ENCODE peak calls at places on chromosome 1, in six cellular contexts. E is PC-3, L is uterus, M is transverse colon, B is SJSA1, T is ascending aorta. Q is an unnamed sample. For H3K27me3, the result is how much of the 10 kb centered on the place peaks cover.

GRCh38 chr1:59107516-59107915 is 189.4 kb upstream of the FGGY start:
- DNase-seq in L (peak), E (no peak), T (peak), B (no peak), M (no peak), Q (peak)

GRCh38 chr1:180931529-180931928 is 18.8 kb downstream of the KIAA1614 start:
- DNase-seq in T (no peak), B (no peak), L (no peak), E (no peak), M (no peak), Q (no peak)

GRCh38 chr1:70874063-70874462 is 173.6 kb downstream of the PTGER3 start:
- DNase-seq in E (peak), L (no peak), M (no peak), B (no peak), T (no peak), Q (peak)

GRCh38 chr1:78303620-78304019 is 187.2 kb upstream of the PTGFR start:
- DNase-seq in T (no peak), M (peak), L (peak), E (peak), B (no peak), Q (peak)

GRCh38 chr1:2975466-2976179 is 45.6 kb upstream of the ACTRT2 start:
- DNase-seq in M (no peak), L (no peak), B (peak), E (no peak), T (no peak), Q (no peak)

GRCh38 chr1:171160611-171161354 is 24.3 kb upstream of the FMO2 start:
- DNase-seq in M (no peak), B (no peak), T (no peak), L (no peak), E (no peak), Q (no peak)

GRCh38 chr1:184823080-184823479 is 68.4 kb upstream of the EDEM3 start:
- DNase-seq in E (no peak), L (no peak), M (no peak), T (no peak), B (no peak), Q (no peak)

GRCh38 chr1:38997901-38998190 is 6.8 kb downstream of the AKIRIN1 start:
- DNase-seq in T (no peak), L (no peak), M (no peak), B (no peak), E (no peak), Q (no peak)

GRCh38 chr1:241423541-241424479 is 66.8 kb upstream of the RGS7 start:
- DNase-seq in L (no peak), M (no peak), B (no peak), E (peak), T (no peak), Q (no peak)

GRCh38 chr1:20184997-20185833 is 681 bp upstream of the UBXN10 start:
- DNase-seq in B (no peak), E (no peak), L (no peak), M (no peak), T (no peak), Q (no peak)

GRCh38 chr1:151436985-151437384 is 22.3 kb downstream of the POGZ start:
- DNase-seq in M (no peak), L (no peak), T (no peak), E (no peak), B (no peak), Q (no peak)

GRCh38 chr1:156664949-156665411 is 12.2 kb downstream of the NES start:
- DNase-seq in T (no peak), M (peak), E (no peak), L (peak), B (peak), Q (peak)

GRCh38 chr1:185929759-185930158 is 195.6 kb downstream of the HMCN1 start:
- DNase-seq in L (no peak), E (no peak), T (no peak), B (no peak), M (no peak), Q (no peak)

GRCh38 chr1:918843-919242 is 4.9 kb upstream of the SAMD11 start:
- DNase-seq in E (no peak), B (no peak), L (no peak), M (no peak), T (no peak), Q (no peak)
- H3K27me3 ChIP-seq in E (half or more), B (under half), L (under half), M (half or more), T (under half), Q (half or more)

DNA sequence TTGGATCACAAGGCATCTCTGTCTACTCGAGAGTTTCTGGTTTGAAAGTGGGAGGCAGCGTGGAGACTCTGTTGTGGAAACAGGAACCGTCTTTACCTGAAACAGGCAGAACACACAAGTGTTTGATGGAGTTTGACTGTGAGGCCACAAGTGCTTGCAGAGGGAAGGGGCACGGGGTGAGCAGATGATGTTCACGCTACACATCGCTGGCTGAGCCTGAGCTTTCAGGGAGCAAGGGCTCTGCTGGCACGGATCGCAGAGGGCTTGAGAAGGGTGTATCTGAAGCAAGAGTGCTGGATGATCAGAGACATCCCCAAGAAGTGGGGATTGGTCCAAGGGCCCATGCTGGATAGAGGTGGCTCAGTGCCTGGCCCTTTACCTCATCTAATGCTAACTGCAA is 59.3 kb downstream of the IGSF21 start:
- DNase-seq in E (no peak), B (no peak), L (no peak), T (no peak), M (no peak), Q (no peak)
- H3K4me3 ChIP-seq in E (no peak), B (no peak), L (no peak), T (no peak), M (no peak), Q (no peak)

DNA sequence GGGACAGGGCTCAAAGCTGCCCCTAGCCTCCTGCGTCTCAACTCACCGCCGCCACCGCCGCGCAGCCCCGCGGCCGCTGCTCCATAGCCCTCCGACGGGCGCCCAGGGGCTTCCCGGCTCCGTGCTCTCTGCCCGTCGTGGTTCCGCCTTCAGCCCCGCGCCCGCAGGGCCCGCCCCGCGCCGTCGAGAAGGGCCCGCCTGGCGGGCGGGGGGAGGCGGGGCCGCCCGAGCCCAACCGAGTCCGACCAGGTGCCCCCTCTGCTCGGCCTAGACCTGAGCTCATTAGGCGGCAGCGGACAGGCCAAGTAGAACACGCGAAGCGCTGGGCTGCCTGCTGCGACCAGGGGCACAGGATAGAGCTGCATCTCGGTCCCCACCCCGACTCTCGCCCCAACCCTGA is at the start of gene TNFRSF25:
- DNase-seq in T (no peak), B (no peak), M (no peak), L (no peak), E (no peak), Q (no peak)
- H3K27ac ChIP-seq in T (no peak), B (no peak), M (peak), L (no peak), E (no peak), Q (peak)

GRCh38 chr1:222750651-222751050 is 13.6 kb downstream of the FAM177B start:
- DNase-seq in E (no peak), B (no peak), L (no peak), T (no peak), M (no peak), Q (no peak)

GRCh38 chr1:222749927-222750326 is 12.9 kb downstream of the FAM177B start:
- DNase-seq in L (no peak), B (no peak), M (no peak), T (no peak), E (peak), Q (no peak)

GRCh38 chr1:222757673-222758268 is 20.8 kb downstream of the FAM177B start:
- DNase-seq in M (peak), L (peak), B (no peak), T (no peak), E (no peak), Q (no peak)

DNA sequence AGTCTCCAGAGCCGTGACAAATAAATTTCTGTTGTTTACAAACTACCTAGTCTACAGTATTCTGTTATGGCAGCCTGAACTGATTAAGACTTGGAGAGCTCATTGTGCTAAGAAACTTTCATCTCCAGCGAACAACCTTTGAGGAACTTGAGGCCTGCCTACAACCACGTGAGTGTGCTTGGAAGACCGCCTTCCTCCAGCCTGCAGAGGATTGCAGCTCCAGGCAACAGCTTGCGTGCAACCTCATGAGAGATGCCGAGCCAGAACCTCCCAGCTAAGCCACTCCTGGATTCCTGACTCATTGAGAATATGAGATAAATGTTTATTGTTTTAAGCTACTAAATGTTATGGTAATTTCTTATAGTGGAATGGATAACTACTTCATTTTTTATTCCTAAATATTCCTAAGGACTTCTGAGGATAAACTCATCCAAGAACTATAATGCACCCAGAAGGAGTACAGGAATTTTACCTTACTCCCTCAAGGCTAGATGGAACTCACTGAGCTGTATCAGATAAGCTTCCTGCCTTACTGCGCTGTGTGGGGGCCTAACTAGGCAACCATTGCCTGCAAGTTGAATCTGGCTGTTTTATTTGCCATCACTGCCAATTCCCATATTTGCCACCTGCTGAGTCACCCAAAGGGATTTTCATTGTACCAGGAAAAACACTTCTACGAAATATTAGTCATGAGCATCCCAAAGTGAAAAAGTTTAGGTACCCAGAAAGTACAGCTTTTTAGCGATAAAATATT is 17.6 kb downstream of the FAM177B start:
- DNase-seq in M (peak), B (peak), E (peak), T (peak), L (peak), Q (peak)
- H3K27me3 ChIP-seq in M (under half), B (under half), E (under half), T (under half), L (under half), Q (under half)

Q was measured in left ventricle myocardium inferior.